ENCODE peak calls at places on chromosome 16, in ten cellular contexts. I is psoas muscle; X is stomach; H is PC-9; C is K562; Q is lung; R is neural crest cell; F is CD8-positive, alpha-beta T cell; J is mammary epithelial cell; Z is fibroblast of the aortic adventitia. O is an unnamed sample.
A peak's percentile ranks its signal among the peaks of the same experiment; 100 is the strongest.

GRCh38 chr16:66431760-66432159 is 4.7 kb downstream of the BEAN1 start:
- DNase-seq in I (no peak), X (no peak), H (no peak), C (no peak), Q (no peak), R (no peak), F (no peak), J (no peak), Z (no peak), O (no peak)

GRCh38 chr16:80367037-80367658 is 173.6 kb upstream of the DYNLRB2 start:
- DNase-seq in I (no peak), X (no peak), H (no peak), C (no peak), Q (no peak), R (no peak), F (no peak), J (no peak), Z (no peak), O (no peak)

GRCh38 chr16:19393226-19394074 is 24.2 kb upstream of the TMC5 start:
- DNase-seq in I (no peak), X (peak; percentile 47), H (peak; percentile 81), C (peak; percentile 76), Q (peak; percentile 71), R (no peak), F (no peak), J (peak; percentile 83), Z (peak; percentile 23), O (no peak)

GRCh38 chr16:1602285-1602684 is 9.6 kb downstream of the IFT140 start:
- DNase-seq in I (no peak), X (no peak), H (no peak), C (no peak), Q (no peak), R (no peak), F (no peak), J (no peak), Z (no peak), O (no peak)

GRCh38 chr16:80689487-80689886 is 114.9 kb downstream of the CDYL2 start:
- DNase-seq in I (no peak), X (no peak), H (no peak), C (no peak), Q (no peak), R (no peak), F (no peak), J (no peak), Z (no peak), O (no peak)

GRCh38 chr16:62903961-62904502 is 867.8 kb upstream of the CDH8 start:
- DNase-seq in I (no peak), X (no peak), H (no peak), C (no peak), Q (no peak), R (no peak), F (no peak), J (no peak), Z (no peak), O (no peak)

GRCh38 chr16:15057755-15058417 is 2.0 kb upstream of the NTAN1 start:
- DNase-seq in I (no peak), X (peak; percentile 39), H (no peak), C (no peak), Q (no peak), R (no peak), F (no peak), J (no peak), Z (no peak), O (no peak)

GRCh38 chr16:50293994-50294855 is 27.9 kb downstream of the ADCY7 start:
- DNase-seq in I (peak; percentile 32), X (no peak), H (no peak), C (no peak), Q (no peak), R (no peak), F (no peak), J (no peak), Z (no peak), O (no peak)

GRCh38 chr16:912684-913613 is 57.8 kb downstream of the LMF1 start:
- DNase-seq in I (no peak), X (peak; percentile 80), H (no peak), C (no peak), Q (no peak), R (peak; percentile 54), F (no peak), J (no peak), Z (no peak), O (no peak)

GRCh38 chr16:67649494-67649931 is 4.6 kb downstream of the CARMIL2 start:
- DNase-seq in I (peak; percentile 58), X (no peak), H (no peak), C (no peak), Q (peak; percentile 29), R (no peak), F (no peak), J (no peak), Z (no peak), O (no peak)

DNA sequence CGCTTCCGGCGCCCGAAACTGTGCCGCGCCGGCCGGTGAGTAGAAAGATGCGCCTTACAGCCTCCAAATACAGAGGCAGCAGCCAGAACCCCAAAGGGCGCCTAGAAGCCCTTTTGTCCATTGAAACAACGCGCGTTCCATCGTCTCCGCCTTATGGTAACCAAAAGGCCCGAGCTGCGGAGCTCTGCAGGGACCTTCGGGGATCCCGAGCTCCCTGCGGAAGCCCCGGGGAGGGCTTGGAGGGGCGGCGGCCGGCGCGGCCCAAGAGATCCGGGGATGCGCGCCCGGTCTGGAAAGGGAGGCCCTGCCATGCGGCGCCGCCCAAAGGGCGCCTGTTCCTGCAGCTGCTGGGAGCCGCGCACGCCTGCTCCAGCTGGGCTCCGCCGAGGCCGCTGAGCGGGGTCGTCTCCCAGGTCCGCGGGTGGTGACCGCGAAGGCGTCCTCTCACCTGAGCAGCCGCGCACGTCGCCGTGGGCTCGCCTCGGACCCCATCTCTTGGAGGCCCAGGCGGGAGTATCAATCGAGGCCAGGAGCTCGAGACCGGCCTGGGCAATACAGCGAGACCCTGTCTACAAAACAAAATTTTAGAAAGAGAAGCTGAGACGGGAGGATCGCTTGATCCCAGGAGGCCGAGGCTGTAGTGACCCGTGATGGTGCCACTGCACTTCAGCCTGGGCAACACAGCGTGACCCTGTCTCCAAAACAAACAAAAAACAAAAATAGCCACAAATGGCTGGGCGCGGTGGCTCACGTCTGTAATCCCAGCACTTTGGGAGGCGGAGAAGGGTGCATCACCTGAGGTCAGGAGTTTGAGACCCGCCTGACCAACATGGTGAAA is 805 bp upstream of the FBXO31 start:
- DNase-seq in I (peak; percentile 81), X (peak; percentile 44), H (peak; percentile 64), C (no peak), Q (peak; percentile 43), R (no peak), F (no peak), J (no peak), Z (no peak), O (peak; percentile 85)
- TF ChIP-seq CTCF in I (no peak), X (no peak), H (no peak), C (no peak), Q (no peak), R (no peak), F (no peak), J (no peak), Z (no peak), O (no peak)

GRCh38 chr16:73219176-73219575 is 171.2 kb upstream of the ZFHX3 start:
- DNase-seq in I (no peak), X (no peak), H (no peak), C (no peak), Q (no peak), R (no peak), F (no peak), J (no peak), Z (no peak), O (no peak)
- TF ChIP-seq CTCF in I (no peak), X (no peak), H (peak; percentile 21), C (no peak), Q (no peak), R (peak; percentile 38), F (no peak), J (no peak), Z (peak; percentile 37), O (no peak)

GRCh38 chr16:47877166-47877565 is 278.6 kb downstream of the ABCC12 start:
- DNase-seq in I (no peak), X (no peak), H (no peak), C (no peak), Q (no peak), R (no peak), F (no peak), J (peak; percentile 37), Z (no peak), O (no peak)

GRCh38 chr16:47876494-47876893 is 279.3 kb downstream of the ABCC12 start:
- DNase-seq in I (no peak), X (no peak), H (no peak), C (no peak), Q (no peak), R (no peak), F (no peak), J (no peak), Z (no peak), O (no peak)

GRCh38 chr16:47872228-47872627 is 283.6 kb downstream of the ABCC12 start:
- DNase-seq in I (no peak), X (no peak), H (no peak), C (no peak), Q (no peak), R (no peak), F (no peak), J (no peak), Z (no peak), O (no peak)

DNA sequence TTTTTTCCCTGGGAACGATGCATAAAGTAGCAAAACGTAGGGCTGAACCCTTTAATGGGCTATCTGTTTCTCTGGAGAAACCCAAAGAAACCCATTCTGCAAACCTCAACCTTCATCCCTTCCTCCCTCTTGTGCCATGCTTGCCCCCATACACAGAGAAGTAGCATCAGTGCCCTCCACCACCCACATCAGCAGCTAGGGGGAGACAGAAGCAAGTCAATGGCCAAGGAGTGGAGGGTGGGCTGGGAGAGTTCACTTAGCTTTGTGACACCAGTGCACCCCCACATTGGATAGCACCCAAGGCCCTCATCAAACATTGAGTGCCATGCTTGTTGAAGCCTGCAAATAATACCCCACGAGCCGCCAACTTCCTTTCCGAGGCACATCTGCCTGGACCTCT is 282.4 kb downstream of the ABCC12 start:
- DNase-seq in I (no peak), X (no peak), H (no peak), C (peak; percentile 27), Q (no peak), R (no peak), F (no peak), J (no peak), Z (no peak), O (peak; percentile 25)
- TF ChIP-seq CTCF in I (no peak), X (no peak), H (peak; percentile 27), C (peak; percentile 58), Q (no peak), R (peak; percentile 41), F (no peak), J (peak; percentile 12), Z (peak; percentile 25), O (peak; percentile 48)

DNA sequence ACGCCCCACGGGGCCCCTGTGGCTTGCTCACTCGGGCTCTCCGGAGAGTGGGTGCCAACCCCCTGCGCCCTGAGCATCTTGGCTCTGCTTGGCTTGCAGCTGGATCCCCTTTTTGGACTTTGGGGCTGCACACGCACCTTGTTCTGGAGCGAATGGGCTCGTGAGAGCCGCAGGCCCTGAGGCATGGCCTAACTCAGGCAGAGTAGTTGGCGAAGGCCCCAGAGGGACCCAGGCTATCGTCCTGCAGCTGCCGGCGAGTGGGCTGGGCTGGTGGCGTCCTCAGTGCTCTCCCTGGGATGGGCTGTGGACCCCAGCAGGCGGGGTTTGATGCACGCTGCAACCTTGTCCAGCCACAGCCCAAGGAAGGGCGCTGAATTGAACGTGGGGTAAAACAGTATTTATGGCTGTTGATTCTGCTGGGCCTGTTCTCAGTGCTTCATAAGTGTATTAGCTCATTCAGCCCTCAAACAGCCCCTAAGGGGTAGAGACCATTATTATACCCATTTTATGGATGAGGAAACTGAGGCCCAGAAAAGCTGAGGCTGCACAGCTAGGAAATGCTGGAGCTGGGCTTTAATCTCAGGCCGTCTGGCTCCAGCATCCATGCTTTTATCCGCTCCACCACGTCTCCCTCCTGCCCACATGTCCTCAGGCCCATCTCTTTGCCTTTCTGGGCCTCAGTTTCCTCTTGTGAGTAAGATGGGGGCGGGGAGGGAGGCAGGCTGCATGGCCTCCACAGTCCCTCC is 171.2 kb upstream of the CIBAR2 start:
- DNase-seq in I (no peak), X (no peak), H (no peak), C (no peak), Q (no peak), R (no peak), F (no peak), J (no peak), Z (no peak), O (no peak)
- TF ChIP-seq CTCF in I (no peak), X (no peak), H (no peak), C (no peak), Q (no peak), R (no peak), F (no peak), J (no peak), Z (no peak), O (no peak)

O was measured in GM20000.